ENCODE peak calls at places on chromosomes 6 and 20, in six cellular contexts. One of them, this sample, is unnamed.

GRCh38 chr6:38137609-38138008 is 318.1 kb downstream of the ZFAND3 start:
- DNase-seq in body of pancreas: no peak
- DNase-seq in A549: no peak
- DNase-seq in GM06990: no peak
- DNase-seq in astrocyte of the spinal cord: no peak
- DNase-seq in lung: no peak
- DNase-seq in this sample: no peak

GRCh38 chr6:154218787-154219186 is 137.8 kb downstream of the IPCEF1 start:
- DNase-seq in body of pancreas: no peak
- DNase-seq in A549: no peak
- DNase-seq in GM06990: no peak
- DNase-seq in astrocyte of the spinal cord: no peak
- DNase-seq in lung: no peak
- DNase-seq in this sample: no peak

GRCh38 chr6:97915537-97915936 is 632.5 kb upstream of the MMS22L start:
- DNase-seq in body of pancreas: no peak
- DNase-seq in A549: no peak
- DNase-seq in GM06990: no peak
- DNase-seq in astrocyte of the spinal cord: no peak
- DNase-seq in lung: no peak
- DNase-seq in this sample: no peak

GRCh38 chr20:56781108-56781739 is 152.1 kb downstream of the TFAP2C start:
- DNase-seq in body of pancreas: no peak
- DNase-seq in A549: no peak
- DNase-seq in GM06990: no peak
- DNase-seq in astrocyte of the spinal cord: peak; percentile 12
- DNase-seq in lung: peak; percentile 45
- DNase-seq in this sample: no peak

GRCh38 chr6:4413073-4413472 is 277.7 kb upstream of the ECI2 start:
- DNase-seq in body of pancreas: no peak
- DNase-seq in A549: no peak
- DNase-seq in GM06990: no peak
- DNase-seq in astrocyte of the spinal cord: peak; percentile 37
- DNase-seq in lung: no peak
- DNase-seq in this sample: no peak

GRCh38 chr6:5087389-5087788 is 2.2 kb downstream of the PPP1R3G start:
- DNase-seq in body of pancreas: peak; percentile 47
- DNase-seq in A549: no peak
- DNase-seq in GM06990: no peak
- DNase-seq in astrocyte of the spinal cord: no peak
- DNase-seq in lung: no peak
- DNase-seq in this sample: no peak

GRCh38 chr6:43778131-43778857 is 8.3 kb downstream of the VEGFA start:
- DNase-seq in body of pancreas: no peak
- DNase-seq in A549: no peak
- DNase-seq in GM06990: no peak
- DNase-seq in astrocyte of the spinal cord: no peak
- DNase-seq in lung: no peak
- DNase-seq in this sample: no peak

GRCh38 chr20:59455392-59456341 is 148.7 kb upstream of the PHACTR3 start:
- DNase-seq in body of pancreas: peak; percentile 54
- DNase-seq in A549: peak; percentile 33
- DNase-seq in GM06990: no peak
- DNase-seq in astrocyte of the spinal cord: no peak
- DNase-seq in lung: no peak
- DNase-seq in this sample: no peak

GRCh38 chr6:159982726-159983506 is 14.0 kb downstream of the IGF2R start:
- DNase-seq in body of pancreas: no peak
- DNase-seq in A549: no peak
- DNase-seq in GM06990: no peak
- DNase-seq in astrocyte of the spinal cord: peak; percentile 30
- DNase-seq in lung: no peak
- DNase-seq in this sample: no peak

GRCh38 chr20:64131406-64131805 is 24.0 kb upstream of the NPBWR2 start:
- DNase-seq in body of pancreas: no peak
- DNase-seq in A549: peak; percentile 81
- DNase-seq in GM06990: no peak
- DNase-seq in astrocyte of the spinal cord: no peak
- DNase-seq in lung: no peak
- DNase-seq in this sample: no peak
- TF ChIP-seq CTCF in body of pancreas: no peak
- TF ChIP-seq CTCF in A549: peak; percentile 38
- TF ChIP-seq CTCF in GM06990: no peak
- TF ChIP-seq CTCF in astrocyte of the spinal cord: peak; percentile 37
- TF ChIP-seq CTCF in lung: no peak
- TF ChIP-seq CTCF in this sample: peak; percentile 14

DNA sequence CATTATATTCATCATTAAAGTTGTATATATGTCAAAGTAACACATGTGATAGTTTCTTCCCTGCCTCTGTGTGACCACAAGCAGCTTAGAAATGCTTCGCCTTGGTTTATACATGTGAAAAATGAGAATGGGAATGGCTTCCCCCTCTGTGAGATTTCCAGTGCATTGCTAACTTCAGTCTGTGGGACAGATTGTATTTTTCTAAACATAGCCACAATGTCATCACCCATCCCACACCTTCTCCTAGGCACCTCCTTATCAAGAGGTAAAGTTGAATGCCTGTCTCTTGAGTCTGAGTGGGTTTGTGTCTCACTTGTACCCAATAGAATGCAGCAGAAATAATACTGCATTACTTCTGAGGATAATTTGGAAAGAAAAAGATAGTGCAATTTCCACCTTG is 27.8 kb downstream of the RIN2 start:
- DNase-seq in body of pancreas: no peak
- DNase-seq in A549: no peak
- DNase-seq in GM06990: no peak
- DNase-seq in astrocyte of the spinal cord: no peak
- DNase-seq in lung: no peak
- DNase-seq in this sample: no peak
- H3K4me3 ChIP-seq in body of pancreas: no peak overlapping the region
- H3K4me3 ChIP-seq in A549: no peak overlapping the region
- H3K4me3 ChIP-seq in GM06990: no peak overlapping the region
- H3K4me3 ChIP-seq in astrocyte of the spinal cord: no peak overlapping the region
- H3K4me3 ChIP-seq in lung: no peak overlapping the region
- H3K4me3 ChIP-seq in this sample: no peak overlapping the region

DNA sequence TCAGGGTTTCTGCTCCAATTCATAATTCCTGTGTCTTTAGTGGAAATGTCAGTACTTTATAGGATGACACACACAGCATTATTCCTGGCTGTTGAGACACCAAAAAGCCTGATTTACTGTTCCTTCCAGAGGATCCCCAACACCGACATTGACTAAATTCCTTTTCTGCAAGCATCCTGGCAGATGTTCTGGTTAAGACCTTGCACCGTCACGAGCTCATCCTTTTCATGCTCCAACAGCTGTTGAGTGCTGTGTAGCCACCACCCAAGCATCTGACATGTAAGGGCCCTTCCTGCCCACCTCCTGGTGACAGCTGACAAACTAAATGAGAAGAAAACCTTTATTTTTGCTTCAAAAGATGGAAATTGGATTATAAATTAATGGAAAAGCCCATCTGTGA is 284.3 kb upstream of the SULF2 start:
- DNase-seq in body of pancreas: no peak
- DNase-seq in A549: no peak
- DNase-seq in GM06990: no peak
- DNase-seq in astrocyte of the spinal cord: no peak
- DNase-seq in lung: no peak
- DNase-seq in this sample: no peak
- TF ChIP-seq CTCF in body of pancreas: no peak
- TF ChIP-seq CTCF in A549: no peak
- TF ChIP-seq CTCF in GM06990: no peak
- TF ChIP-seq CTCF in astrocyte of the spinal cord: no peak
- TF ChIP-seq CTCF in lung: no peak
- TF ChIP-seq CTCF in this sample: no peak

GRCh38 chr6:17413313-17413750 is 19.9 kb downstream of the CAP2 start:
- DNase-seq in body of pancreas: no peak
- DNase-seq in A549: no peak
- DNase-seq in GM06990: no peak
- DNase-seq in astrocyte of the spinal cord: peak; percentile 65
- DNase-seq in lung: no peak
- DNase-seq in this sample: no peak

GRCh38 chr6:17421406-17421805 is 28.0 kb downstream of the CAP2 start:
- DNase-seq in body of pancreas: no peak
- DNase-seq in A549: no peak
- DNase-seq in GM06990: no peak
- DNase-seq in astrocyte of the spinal cord: no peak
- DNase-seq in lung: no peak
- DNase-seq in this sample: no peak

GRCh38 chr6:17418281-17419188 is 25.1 kb downstream of the CAP2 start:
- DNase-seq in body of pancreas: no peak
- DNase-seq in A549: no peak
- DNase-seq in GM06990: no peak
- DNase-seq in astrocyte of the spinal cord: no peak
- DNase-seq in lung: no peak
- DNase-seq in this sample: no peak

GRCh38 chr6:17419189-17419575 is 25.8 kb downstream of the CAP2 start:
- DNase-seq in body of pancreas: no peak
- DNase-seq in A549: no peak
- DNase-seq in GM06990: no peak
- DNase-seq in astrocyte of the spinal cord: no peak
- DNase-seq in lung: no peak
- DNase-seq in this sample: no peak

DNA sequence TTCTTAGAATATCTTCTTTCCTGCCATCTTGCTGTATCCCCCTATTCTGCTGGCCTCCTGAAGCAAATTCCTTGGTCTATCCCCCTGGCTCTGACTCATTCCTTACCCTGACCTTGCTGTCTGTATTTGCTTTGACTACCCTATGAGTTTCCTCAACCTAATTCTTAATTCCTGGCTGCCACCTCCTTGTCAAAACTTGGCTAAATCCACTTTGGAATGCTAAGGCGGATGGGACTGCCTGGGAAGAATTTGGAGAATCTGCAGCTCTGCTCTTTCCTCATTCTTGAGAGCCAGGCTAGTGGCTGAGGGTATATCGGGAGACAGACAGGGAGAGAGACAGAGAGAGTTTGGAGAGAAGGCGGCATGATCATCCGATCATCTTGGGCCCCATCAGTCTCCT is 24.4 kb downstream of the CAP2 start:
- DNase-seq in body of pancreas: no peak
- DNase-seq in A549: peak; percentile 70
- DNase-seq in GM06990: no peak
- DNase-seq in astrocyte of the spinal cord: peak; percentile 86
- DNase-seq in lung: no peak
- DNase-seq in this sample: no peak
- H3K4me3 ChIP-seq in body of pancreas: no peak overlapping the region
- H3K4me3 ChIP-seq in A549: peak overlapping the region; percentile 22
- H3K4me3 ChIP-seq in GM06990: no peak overlapping the region
- H3K4me3 ChIP-seq in astrocyte of the spinal cord: no peak overlapping the region
- H3K4me3 ChIP-seq in lung: no peak overlapping the region
- H3K4me3 ChIP-seq in this sample: no peak overlapping the region

GRCh38 chr6:27541932-27542297 is 69.0 kb upstream of the ZNF184 start:
- DNase-seq in body of pancreas: no peak
- DNase-seq in A549: no peak
- DNase-seq in GM06990: no peak
- DNase-seq in astrocyte of the spinal cord: no peak
- DNase-seq in lung: no peak
- DNase-seq in this sample: no peak

GRCh38 chr6:27542485-27542884 is 69.6 kb upstream of the ZNF184 start:
- DNase-seq in body of pancreas: no peak
- DNase-seq in A549: no peak
- DNase-seq in GM06990: no peak
- DNase-seq in astrocyte of the spinal cord: no peak
- DNase-seq in lung: no peak
- DNase-seq in this sample: no peak

GRCh38 chr6:27539551-27539950 is 66.6 kb upstream of the ZNF184 start:
- DNase-seq in body of pancreas: no peak
- DNase-seq in A549: no peak
- DNase-seq in GM06990: no peak
- DNase-seq in astrocyte of the spinal cord: no peak
- DNase-seq in lung: no peak
- DNase-seq in this sample: no peak

GRCh38 chr6:27544612-27545260 is 71.8 kb upstream of the ZNF184 start:
- DNase-seq in body of pancreas: no peak
- DNase-seq in A549: no peak
- DNase-seq in GM06990: no peak
- DNase-seq in astrocyte of the spinal cord: no peak
- DNase-seq in lung: no peak
- DNase-seq in this sample: no peak

GRCh38 chr6:27541212-27541931 is 68.5 kb upstream of the ZNF184 start:
- DNase-seq in body of pancreas: no peak
- DNase-seq in A549: no peak
- DNase-seq in GM06990: no peak
- DNase-seq in astrocyte of the spinal cord: no peak
- DNase-seq in lung: no peak
- DNase-seq in this sample: no peak
- TF ChIP-seq CTCF in body of pancreas: no peak
- TF ChIP-seq CTCF in A549: no peak
- TF ChIP-seq CTCF in GM06990: no peak
- TF ChIP-seq CTCF in astrocyte of the spinal cord: no peak
- TF ChIP-seq CTCF in lung: no peak
- TF ChIP-seq CTCF in this sample: no peak

GRCh38 chr20:2576317-2576727 is 39.9 kb downstream of the TMC2 start:
- DNase-seq in body of pancreas: no peak
- DNase-seq in A549: no peak
- DNase-seq in GM06990: no peak
- DNase-seq in astrocyte of the spinal cord: no peak
- DNase-seq in lung: peak; percentile 9
- DNase-seq in this sample: no peak

GRCh38 chr20:2578430-2579192 is 42.2 kb downstream of the TMC2 start:
- DNase-seq in body of pancreas: peak; percentile 11
- DNase-seq in A549: no peak
- DNase-seq in GM06990: no peak
- DNase-seq in astrocyte of the spinal cord: no peak
- DNase-seq in lung: peak; percentile 34
- DNase-seq in this sample: no peak

GRCh38 chr20:2575682-2576081 is 39.3 kb downstream of the TMC2 start:
- DNase-seq in body of pancreas: no peak
- DNase-seq in A549: no peak
- DNase-seq in GM06990: no peak
- DNase-seq in astrocyte of the spinal cord: no peak
- DNase-seq in lung: no peak
- DNase-seq in this sample: no peak
- H3K4me3 ChIP-seq in body of pancreas: no peak overlapping the region
- H3K4me3 ChIP-seq in A549: no peak overlapping the region
- H3K4me3 ChIP-seq in GM06990: no peak overlapping the region
- H3K4me3 ChIP-seq in astrocyte of the spinal cord: no peak overlapping the region
- H3K4me3 ChIP-seq in lung: no peak overlapping the region
- H3K4me3 ChIP-seq in this sample: no peak overlapping the region

GRCh38 chr6:6696867-6697531 is 108.5 kb downstream of the LY86 start:
- DNase-seq in body of pancreas: peak; percentile 69
- DNase-seq in A549: peak; percentile 33
- DNase-seq in GM06990: peak; percentile 32
- DNase-seq in astrocyte of the spinal cord: peak; percentile 72
- DNase-seq in lung: peak; percentile 57
- DNase-seq in this sample: no peak
- TF ChIP-seq CTCF in body of pancreas: peak; percentile 59
- TF ChIP-seq CTCF in A549: peak; percentile 52
- TF ChIP-seq CTCF in GM06990: peak; percentile 84
- TF ChIP-seq CTCF in astrocyte of the spinal cord: peak; percentile 88
- TF ChIP-seq CTCF in lung: peak; percentile 40
- TF ChIP-seq CTCF in this sample: peak; percentile 80

GRCh38 chr6:157235600-157236039 is 87.7 kb downstream of the TMEM242 start:
- DNase-seq in body of pancreas: peak; percentile 69
- DNase-seq in A549: peak; percentile 60
- DNase-seq in GM06990: no peak
- DNase-seq in astrocyte of the spinal cord: peak; percentile 27
- DNase-seq in lung: no peak
- DNase-seq in this sample: no peak
- H3K4me3 ChIP-seq in body of pancreas: peak overlapping the region; percentile 16
- H3K4me3 ChIP-seq in A549: peak overlapping the region; percentile 59
- H3K4me3 ChIP-seq in GM06990: peak overlapping the region; percentile 27
- H3K4me3 ChIP-seq in astrocyte of the spinal cord: peak overlapping the region; percentile 32
- H3K4me3 ChIP-seq in lung: no peak overlapping the region
- H3K4me3 ChIP-seq in this sample: no peak overlapping the region